ENCODE peak calls at places on chromosomes 6 and 20, in nine cellular contexts. I is activated CD8-positive, alpha-beta T cell treated with anti-CD3 and anti-CD28 coated beads for 36 hours; L is nephron progenitor cell; V is endodermal cell; N is lung; O is CD8-positive, alpha-beta T cell; F is tibial nerve; E is endothelial cell; P is sigmoid colon. M is an unnamed sample.

GRCh38 chr20:50625986-50626677 is 65.2 kb downstream of the RIPOR3 start:
- DNase-seq in F (peak; percentile 56), E (peak; percentile 69), O (no peak), N (no peak), L (peak; percentile 63), P (peak; percentile 89), V (peak; percentile 96), I (peak; percentile 53), M (peak; percentile 53)

GRCh38 chr20:37239026-37239451 is 22.6 kb downstream of the GHRH start:
- DNase-seq in E (no peak), L (no peak), F (no peak), V (no peak), P (peak; percentile 21), I (no peak), O (no peak), N (no peak), M (no peak)

GRCh38 chr6:37705239-37706051 is 7.8 kb upstream of the MDGA1 start:
- DNase-seq in I (peak; percentile 85), L (peak; percentile 84), V (peak; percentile 96), E (peak; percentile 76), N (peak; percentile 60), F (peak; percentile 59), P (peak; percentile 94), O (peak; percentile 83), M (peak; percentile 60)

GRCh38 chr6:110180228-110181008 is at the start of gene CDC40:
- DNase-seq in P (peak; percentile 79), O (peak; percentile 73), E (peak; percentile 43), V (peak; percentile 85), F (peak; percentile 16), N (peak; percentile 64), I (peak; percentile 65), L (peak; percentile 67), M (peak; percentile 28)

GRCh38 chr6:19988555-19988954 is 151.4 kb downstream of the ID4 start:
- DNase-seq in O (no peak), N (no peak), L (peak; percentile 19), P (no peak), V (no peak), I (no peak), F (no peak), E (peak; percentile 29), M (no peak)

GRCh38 chr6:82248233-82248735 is 740 bp upstream of the IBTK start:
- DNase-seq in P (no peak), E (no peak), O (no peak), L (no peak), V (no peak), N (no peak), I (peak; percentile 17), F (no peak), M (no peak)

GRCh38 chr6:135586844-135587243 is 89.3 kb upstream of the AHI1 start:
- DNase-seq in I (peak; percentile 72), L (no peak), E (no peak), O (no peak), N (peak; percentile 66), V (no peak), F (no peak), P (no peak), M (no peak)

GRCh38 chr20:16944753-16945152 is 196.6 kb downstream of the OTOR start:
- DNase-seq in V (no peak), N (no peak), L (no peak), P (no peak), E (no peak), O (no peak), F (no peak), I (no peak), M (no peak)

GRCh38 chr20:48684501-48685041 is 143.2 kb downstream of the PREX1 start:
- DNase-seq in E (no peak), N (no peak), F (no peak), I (no peak), O (no peak), L (no peak), P (no peak), V (no peak), M (no peak)

GRCh38 chr20:7285918-7286556 is 518.6 kb downstream of the BMP2 start:
- DNase-seq in F (peak; percentile 71), V (peak; percentile 89), O (no peak), I (peak; percentile 57), N (peak; percentile 75), E (peak; percentile 76), P (peak; percentile 82), L (peak; percentile 81), M (peak; percentile 52)

GRCh38 chr20:25496968-25497401 is 88.3 kb downstream of the NINL start:
- DNase-seq in P (no peak), O (no peak), E (no peak), L (no peak), I (no peak), V (no peak), N (no peak), F (no peak), M (no peak)

GRCh38 chr20:278607-279571 is 11.7 kb downstream of the C20orf96 start:
- DNase-seq in L (no peak), O (no peak), F (no peak), P (no peak), V (peak; percentile 85), E (peak; percentile 52), N (no peak), I (no peak), M (no peak)
- TF ChIP-seq CTCF in L (no peak), O (no peak), F (no peak), P (no peak), V (peak; percentile 68), E (no peak), N (no peak), I (no peak), M (no peak)

GRCh38 chr6:168956884-168957730 is 296.5 kb downstream of the THBS2 start:
- DNase-seq in N (peak; percentile 56), V (peak; percentile 87), I (peak; percentile 62), E (peak; percentile 70), P (peak; percentile 90), L (peak; percentile 68), O (peak; percentile 59), F (peak; percentile 47), M (peak; percentile 59)
- TF ChIP-seq CTCF in N (peak; percentile 49), V (peak; percentile 93), I (peak; percentile 52), E (peak; percentile 52), P (peak; percentile 75), L (peak; percentile 83), O (peak; percentile 59), F (peak; percentile 82), M (peak; percentile 68)

GRCh38 chr6:78863576-78863975 is 3.8 kb upstream of the IRAK1BP1 start:
- DNase-seq in E (no peak), N (no peak), P (no peak), L (no peak), V (no peak), F (no peak), I (no peak), O (no peak), M (no peak)

GRCh38 chr6:78868124-78868523 is 773 bp downstream of the IRAK1BP1 start:
- DNase-seq in P (no peak), E (no peak), V (no peak), L (no peak), N (no peak), F (no peak), I (no peak), O (no peak), M (no peak)

GRCh38 chr6:78864957-78865356 is 2.4 kb upstream of the IRAK1BP1 start:
- DNase-seq in N (no peak), P (no peak), I (no peak), L (no peak), F (no peak), O (no peak), E (no peak), V (no peak), M (no peak)

GRCh38 chr6:78867020-78867369 is 356 bp upstream of the IRAK1BP1 start:
- DNase-seq in V (no peak), E (no peak), I (no peak), N (no peak), L (no peak), O (no peak), F (no peak), P (no peak), M (no peak)

GRCh38 chr6:78867370-78868040 is at the start of gene IRAK1BP1:
- DNase-seq in V (peak; percentile 95), P (peak; percentile 83), N (peak; percentile 86), O (peak; percentile 86), F (peak; percentile 53), L (peak; percentile 78), I (peak; percentile 93), E (peak; percentile 83), M (peak; percentile 64)
- TF ChIP-seq CTCF in V (peak; percentile 49), P (no peak), N (no peak), O (no peak), F (no peak), L (peak; percentile 22), I (peak; percentile 26), E (no peak), M (no peak)

GRCh38 chr6:125945378-125946141 is 11.0 kb upstream of the HINT3 start:
- DNase-seq in I (no peak), L (no peak), F (no peak), N (no peak), V (no peak), P (no peak), E (no peak), O (no peak), M (no peak)
- TF ChIP-seq CTCF in I (no peak), L (no peak), F (no peak), N (no peak), V (no peak), P (no peak), E (no peak), O (no peak), M (no peak)

GRCh38 chr20:20814685-20815084 is 102.2 kb upstream of the RALGAPA2 start:
- DNase-seq in L (no peak), E (peak; percentile 11), F (no peak), V (peak; percentile 91), P (no peak), I (no peak), N (no peak), O (no peak), M (no peak)
- TF ChIP-seq CTCF in L (no peak), E (no peak), F (no peak), V (peak; percentile 28), P (no peak), I (no peak), N (no peak), O (no peak), M (no peak)

DNA sequence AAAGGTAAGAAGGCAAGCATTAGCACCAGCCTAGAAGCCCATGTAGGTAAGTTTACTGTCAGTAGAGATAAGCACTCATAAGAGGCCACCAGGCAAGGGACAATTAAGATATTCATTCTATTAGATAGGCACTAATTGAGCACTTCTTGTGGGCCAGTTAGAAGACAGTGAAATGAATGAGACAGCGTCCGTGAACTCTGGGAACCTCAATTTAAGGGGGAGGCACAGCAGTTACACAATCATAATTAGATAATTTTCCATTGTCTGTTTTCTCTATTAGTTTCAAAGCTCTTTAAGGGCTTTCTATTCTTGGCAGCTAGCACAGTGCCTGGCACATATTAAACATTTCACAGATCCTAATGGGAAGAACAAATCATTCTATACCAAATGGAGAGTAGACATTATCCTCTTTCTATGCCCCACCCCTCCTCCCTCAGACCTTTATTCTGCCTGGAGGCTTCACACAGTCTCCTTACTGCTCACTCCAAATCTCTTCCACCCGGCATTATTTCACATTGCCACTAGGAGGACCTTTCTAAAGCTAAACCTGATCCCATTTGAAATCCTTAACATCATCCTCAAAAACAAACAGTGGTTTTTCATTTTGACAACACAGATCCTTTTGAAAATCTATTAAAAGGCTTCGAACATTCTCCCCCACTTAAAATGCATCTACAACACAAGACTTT is 529.6 kb downstream of the ADGRB3 start:
- DNase-seq in O (no peak), L (no peak), E (no peak), F (no peak), I (no peak), P (no peak), V (peak; percentile 58), N (no peak), M (no peak)
- TF ChIP-seq CTCF in O (no peak), L (peak; percentile 26), E (peak; percentile 65), F (no peak), I (no peak), P (no peak), V (peak; percentile 74), N (no peak), M (no peak)